ENCODE peak calls at places on chromosomes 7 and 10, in six cellular contexts. R is skeletal muscle cell; V is activated naive CD8-positive, alpha-beta T cell treated with anti-CD3 and anti-CD28 coated beads, Interleukin-2, amount 50 U/mL, for 16 hours; X is AML-193; S is T follicular helper cell; H is T-helper 9 cell. E is an unnamed sample.

GRCh38 chr7:158244873-158245723 is 342.5 kb downstream of the PTPRN2 start:
- DNase-seq in S (no peak), H (no peak), X (no peak), R (no peak), V (no peak), E (no peak)

GRCh38 chr10:30751678-30752331 is 122.3 kb upstream of the LYZL2 start:
- DNase-seq in S (peak; percentile 42), H (peak; percentile 46), R (peak; percentile 31), V (peak; percentile 49), X (peak; percentile 2), E (peak; percentile 15)

GRCh38 chr10:70832852-70833542 is 17.2 kb downstream of the SGPL1 start:
- DNase-seq in H (no peak), S (no peak), X (peak; percentile 36), V (no peak), R (peak; percentile 83), E (peak; percentile 55)

GRCh38 chr7:130293521-130293920 is 560 bp downstream of the CPA4 start:
- DNase-seq in X (no peak), H (no peak), S (no peak), R (no peak), V (no peak), E (no peak)

GRCh38 chr7:101173752-101174244 is 6.3 kb downstream of the NAT16 start:
- DNase-seq in S (peak; percentile 44), V (peak; percentile 32), H (peak; percentile 48), R (no peak), X (no peak), E (no peak)

GRCh38 chr7:92498557-92498956 is 20.8 kb upstream of the ERVW-1 start:
- DNase-seq in R (no peak), X (no peak), S (no peak), H (no peak), V (no peak), E (no peak)

GRCh38 chr7:127938588-127938987 is 92.6 kb downstream of the LRRC4 start:
- DNase-seq in S (no peak), X (no peak), V (no peak), H (no peak), R (peak; percentile 24), E (peak; percentile 57)

GRCh38 chr10:3471927-3472704 is 299.5 kb upstream of the PITRM1 start:
- DNase-seq in X (no peak), R (no peak), V (no peak), S (no peak), H (no peak), E (no peak)

GRCh38 chr7:98110249-98111022 is 3.8 kb downstream of the LMTK2 start:
- DNase-seq in H (no peak), V (no peak), X (no peak), R (no peak), S (no peak), E (no peak)

GRCh38 chr10:61845196-61845949 is 56.1 kb upstream of the ARID5B start:
- DNase-seq in X (no peak), V (no peak), S (no peak), R (no peak), H (no peak), E (no peak)

GRCh38 chr7:26653966-26654365 is 210.4 kb downstream of the SKAP2 start:
- DNase-seq in R (no peak), V (no peak), S (no peak), X (no peak), H (no peak), E (no peak)

GRCh38 chr7:87148332-87148955 is 3.8 kb upstream of the DMTF1 start:
- DNase-seq in S (no peak), V (no peak), R (peak; percentile 4), H (no peak), X (no peak), E (no peak)

GRCh38 chr7:157684596-157685429 is 348.0 kb downstream of the DNAJB6 start:
- DNase-seq in V (no peak), S (no peak), X (no peak), R (no peak), H (no peak), E (no peak)

GRCh38 chr10:123359539-123359938 is 205.3 kb downstream of the BUB3 start:
- DNase-seq in S (no peak), H (no peak), V (no peak), X (no peak), R (no peak), E (no peak)

GRCh38 chr7:46549892-46550639 is 629.0 kb upstream of the IGFBP3 start:
- DNase-seq in V (no peak), X (no peak), S (no peak), R (no peak), H (no peak), E (no peak)

E was measured in AG04450.